ENCODE peak calls at places on chromosome 21, in five cellular contexts. D, P, B, E and V are unnamed samples.
A peak's percentile ranks its signal among the peaks of the same experiment; 100 is the strongest.

GRCh38 chr21:23977971-23978370 is 1629.3 kb downstream of the MRPL39 start:
- DNase-seq in E (no peak), P (no peak), D (peak; percentile 5), B (no peak), V (no peak)

GRCh38 chr21:15084668-15085067 is 19.9 kb upstream of the NRIP1 start:
- DNase-seq in B (no peak), E (no peak), P (no peak), D (no peak), V (no peak)

GRCh38 chr21:41761211-41762181 is 5.4 kb downstream of the RIPK4 start:
- DNase-seq in P (no peak), D (no peak), E (no peak), B (no peak), V (no peak)

GRCh38 chr21:43928726-43929125 is 63.7 kb downstream of the AGPAT3 start:
- DNase-seq in E (no peak), P (no peak), D (no peak), B (no peak), V (no peak)

GRCh38 chr21:21188513-21189188 is 190.4 kb downstream of the NCAM2 start:
- DNase-seq in D (no peak), E (no peak), B (no peak), P (no peak), V (no peak)

GRCh38 chr21:42687796-42688195 is 34.4 kb downstream of the PDE9A start:
- DNase-seq in B (no peak), D (no peak), E (no peak), P (no peak), V (no peak)

GRCh38 chr21:34545079-34545884 is 33.3 kb upstream of the KCNE1 start:
- DNase-seq in D (no peak), E (no peak), B (peak; percentile 11), P (peak; percentile 85), V (peak; percentile 86)

GRCh38 chr21:43355196-43355924 is 71.6 kb downstream of the SIK1 start:
- DNase-seq in E (no peak), P (no peak), B (no peak), D (no peak), V (no peak)

GRCh38 chr21:45999581-46000181 is 18.1 kb downstream of the COL6A1 start:
- DNase-seq in E (no peak), B (no peak), P (no peak), D (no peak), V (no peak)

GRCh38 chr21:46498335-46499050 is 39.8 kb downstream of the DIP2A start:
- DNase-seq in B (no peak), P (no peak), E (no peak), D (no peak), V (no peak)